ENCODE peak calls at places on chromosome 3, in nine cellular contexts. B is mesendoderm; P is GM04504; A is activated CD8-positive, alpha-beta memory T cell treated with anti-CD3 and anti-CD28 coated beads for 48 hours; E is Ammon's horn; F is H4; D is upper lobe of right lung; R is activated CD4-positive, alpha-beta T cell treated with anti-CD3 and anti-CD28 coated beads for 4 hours; H is NT2/D1. S is an unnamed sample.

GRCh38 chr3:178948546-178948945 is 123.1 kb downstream of the ZMAT3 start:
- DNase-seq in B (no peak), P (no peak), A (no peak), E (no peak), F (no peak), D (no peak), R (no peak), H (no peak), S (no peak)

GRCh38 chr3:53938645-53939044 is 47.0 kb upstream of the SELENOK start:
- DNase-seq in B (no peak), P (peak), A (no peak), E (peak), F (peak), D (no peak), R (no peak), H (peak), S (peak)

GRCh38 chr3:183584246-183584913 is 28.9 kb upstream of the KLHL6 start:
- DNase-seq in B (peak), P (peak), A (no peak), E (peak), F (no peak), D (no peak), R (no peak), H (no peak), S (no peak)

GRCh38 chr3:100403956-100404548 is 2.7 kb downstream of the LNP1 start:
- DNase-seq in B (no peak), P (no peak), A (no peak), E (no peak), F (no peak), D (no peak), R (no peak), H (no peak), S (no peak)

GRCh38 chr3:190941694-190942280 is 79.3 kb upstream of the GMNC start:
- DNase-seq in B (peak), P (no peak), A (no peak), E (no peak), F (no peak), D (no peak), R (no peak), H (no peak), S (peak)

GRCh38 chr3:46986782-46987484 is 7.5 kb downstream of the NBEAL2 start:
- DNase-seq in B (peak), P (no peak), A (no peak), E (no peak), F (no peak), D (no peak), R (no peak), H (no peak), S (no peak)

GRCh38 chr3:136804813-136805212 is 14.1 kb upstream of the SLC35G2 start:
- DNase-seq in B (no peak), P (no peak), A (no peak), E (no peak), F (no peak), D (no peak), R (no peak), H (no peak), S (no peak)

GRCh38 chr3:28053759-28054158 is 187.7 kb upstream of the CMC1 start:
- DNase-seq in B (no peak), P (peak), A (no peak), E (no peak), F (peak), D (no peak), R (no peak), H (no peak), S (no peak)

GRCh38 chr3:156892701-156893100 is 66.5 kb downstream of the LEKR1 start:
- DNase-seq in B (peak), P (peak), A (no peak), E (no peak), F (no peak), D (no peak), R (no peak), H (no peak), S (no peak)

GRCh38 chr3:171122212-171122611 is 95.7 kb upstream of the SLC2A2 start:
- DNase-seq in B (no peak), P (no peak), A (no peak), E (peak), F (no peak), D (no peak), R (no peak), H (no peak), S (no peak)